ENCODE peak calls at places on chromosomes 3 and 15, in five cellular contexts. Q is brain microvascular endothelial cell, G is testis, A is cardiac muscle cell, X is lower lobe of right lung. S is an unnamed sample.

GRCh38 chr3:141275973-141276372 is 44.3 kb downstream of the PXYLP1 start:
- DNase-seq in Q (peak; percentile 58), G (no peak), A (peak; percentile 73), X (no peak), S (no peak)

GRCh38 chr3:150610785-150611184 is 7.7 kb downstream of the SELENOT start:
- DNase-seq in Q (no peak), G (no peak), A (peak; percentile 41), X (no peak), S (no peak)

GRCh38 chr15:29054171-29055045 is 168.6 kb downstream of the APBA2 start:
- DNase-seq in Q (no peak), G (no peak), A (no peak), X (no peak), S (no peak)

GRCh38 chr3:12994607-12995388 is 78.4 kb downstream of the IQSEC1 start:
- DNase-seq in Q (peak; percentile 53), G (peak; percentile 88), A (peak; percentile 79), X (peak; percentile 92), S (peak; percentile 89)

GRCh38 chr3:129282727-129283327 is 4.2 kb downstream of the HMCES start:
- DNase-seq in Q (no peak), G (no peak), A (peak; percentile 56), X (no peak), S (peak; percentile 83)

GRCh38 chr15:89482139-89482538 is 14.2 kb downstream of the RHCG start:
- DNase-seq in Q (no peak), G (no peak), A (peak; percentile 13), X (no peak), S (no peak)

GRCh38 chr3:23493846-23494245 is 290.7 kb downstream of the UBE2E2 start:
- DNase-seq in Q (no peak), G (no peak), A (no peak), X (no peak), S (no peak)

GRCh38 chr3:49133226-49133951 is 539 bp upstream of the LAMB2 start:
- DNase-seq in Q (peak; percentile 85), G (peak; percentile 93), A (peak; percentile 92), X (peak; percentile 88), S (no peak)

GRCh38 chr15:42198516-42198915 is 9.6 kb downstream of the VPS39 start:
- DNase-seq in Q (no peak), G (no peak), A (no peak), X (no peak), S (no peak)

GRCh38 chr3:123346041-123346440 is 102.8 kb downstream of the ADCY5 start:
- DNase-seq in Q (no peak), G (no peak), A (no peak), X (no peak), S (no peak)

GRCh38 chr3:47266709-47267489 is 15.7 kb downstream of the KIF9 start:
- DNase-seq in Q (peak; percentile 94), G (peak; percentile 47), A (peak; percentile 97), X (peak; percentile 58), S (peak; percentile 48)

GRCh38 chr3:88005066-88005465 is 53.7 kb downstream of the CGGBP1 start:
- DNase-seq in Q (no peak), G (no peak), A (peak; percentile 55), X (no peak), S (no peak)

GRCh38 chr15:25391971-25392733 is 46.7 kb downstream of the UBE3A start:
- DNase-seq in Q (peak; percentile 49), G (no peak), A (peak; percentile 44), X (no peak), S (no peak)

GRCh38 chr3:128390867-128391266 is 75.8 kb downstream of the DNAJB8 start:
- DNase-seq in Q (no peak), G (no peak), A (no peak), X (no peak), S (no peak)

GRCh38 chr3:82240322-82240721 is 478.9 kb upstream of the GBE1 start:
- DNase-seq in Q (no peak), G (no peak), A (no peak), X (no peak), S (no peak)

GRCh38 chr15:51025454-51025846 is 69.3 kb downstream of the TNFAIP8L3 start:
- DNase-seq in Q (no peak), G (no peak), A (no peak), X (no peak), S (no peak)

DNA sequence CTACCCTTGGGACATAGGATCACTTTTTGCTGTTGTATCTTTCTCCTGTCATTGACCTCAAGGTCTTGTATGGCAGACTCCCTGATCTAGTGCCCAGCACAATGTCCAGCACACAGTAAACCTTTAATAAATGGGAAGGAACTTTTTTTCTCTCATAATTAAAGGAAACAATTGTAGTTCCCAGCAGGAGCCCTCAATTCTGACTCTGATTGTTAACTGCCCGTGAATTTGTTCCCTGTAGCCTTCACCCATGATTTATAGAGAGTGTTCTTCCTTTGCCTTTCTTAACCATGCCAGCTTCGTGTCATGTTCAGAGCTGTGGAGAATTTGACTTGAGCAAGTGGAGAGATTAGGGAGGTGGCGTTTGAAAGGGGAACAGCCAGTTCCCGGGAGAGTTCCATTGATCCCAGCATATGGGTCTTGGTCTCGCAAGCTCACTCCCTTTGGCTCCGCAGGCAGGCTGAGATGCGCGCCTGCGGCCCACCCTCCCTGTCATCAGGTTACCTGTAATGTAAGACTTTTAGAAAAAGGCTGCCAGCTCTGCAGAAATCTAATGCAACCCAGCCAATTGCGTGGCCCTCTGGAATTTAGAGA is 182.6 kb downstream of the TP63 start:
- DNase-seq in Q (no peak), G (no peak), A (no peak), X (no peak), S (no peak)
- H3K27me3 ChIP-seq in Q (no peaks in the 10 kb centered on the region), G (no peaks in the 10 kb centered on the region), A (peaks cover 2% of the 10 kb centered on the region), X (no peaks in the 10 kb centered on the region), S (no peaks in the 10 kb centered on the region)

GRCh38 chr3:181302960-181303359 is 313.4 kb upstream of the DNAJC19 start:
- DNase-seq in Q (no peak), G (no peak), A (no peak), X (no peak), S (no peak)
- H3K27me3 ChIP-seq in Q (no peaks in the 10 kb centered on the region), G (no peaks in the 10 kb centered on the region), A (no peaks in the 10 kb centered on the region), X (no peaks in the 10 kb centered on the region), S (no peaks in the 10 kb centered on the region)

DNA sequence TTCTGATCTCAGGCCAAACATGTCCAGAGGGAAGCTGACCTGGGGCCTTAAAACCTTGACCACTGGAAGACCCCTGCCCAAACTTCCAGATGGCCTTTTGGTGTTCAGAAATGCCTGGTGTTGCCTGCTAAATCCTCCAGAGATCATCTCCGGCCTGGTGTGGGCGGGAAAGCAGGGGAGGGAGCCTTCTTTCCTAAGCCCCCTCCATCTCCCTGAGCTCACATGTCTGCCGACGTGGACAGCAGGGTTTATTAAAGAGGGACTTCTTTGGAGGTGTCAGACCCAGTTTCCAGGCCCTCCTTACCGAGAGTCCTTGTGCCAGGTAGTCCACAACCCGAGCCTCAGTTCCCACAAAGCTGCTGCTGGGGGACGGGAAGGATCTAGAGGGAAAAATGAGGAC is 55.9 kb upstream of the SLC6A1 start:
- DNase-seq in Q (no peak), G (no peak), A (no peak), X (no peak), S (no peak)
- H3K27me3 ChIP-seq in Q (no peaks in the 10 kb centered on the region), G (no peaks in the 10 kb centered on the region), A (no peaks in the 10 kb centered on the region), X (no peaks in the 10 kb centered on the region), S (no peaks in the 10 kb centered on the region)

GRCh38 chr15:70558406-70559222 is 204.7 kb downstream of the UACA start:
- DNase-seq in Q (no peak), G (no peak), A (no peak), X (no peak), S (no peak)

GRCh38 chr15:70559223-70559823 is 204.0 kb downstream of the UACA start:
- DNase-seq in Q (peak; percentile 21), G (peak; percentile 23), A (peak; percentile 67), X (no peak), S (no peak)

GRCh38 chr15:70556804-70557203 is 206.6 kb downstream of the UACA start:
- DNase-seq in Q (no peak), G (no peak), A (no peak), X (no peak), S (no peak)

GRCh38 chr15:70556376-70556775 is 207.0 kb downstream of the UACA start:
- DNase-seq in Q (no peak), G (no peak), A (no peak), X (no peak), S (no peak)

DNA sequence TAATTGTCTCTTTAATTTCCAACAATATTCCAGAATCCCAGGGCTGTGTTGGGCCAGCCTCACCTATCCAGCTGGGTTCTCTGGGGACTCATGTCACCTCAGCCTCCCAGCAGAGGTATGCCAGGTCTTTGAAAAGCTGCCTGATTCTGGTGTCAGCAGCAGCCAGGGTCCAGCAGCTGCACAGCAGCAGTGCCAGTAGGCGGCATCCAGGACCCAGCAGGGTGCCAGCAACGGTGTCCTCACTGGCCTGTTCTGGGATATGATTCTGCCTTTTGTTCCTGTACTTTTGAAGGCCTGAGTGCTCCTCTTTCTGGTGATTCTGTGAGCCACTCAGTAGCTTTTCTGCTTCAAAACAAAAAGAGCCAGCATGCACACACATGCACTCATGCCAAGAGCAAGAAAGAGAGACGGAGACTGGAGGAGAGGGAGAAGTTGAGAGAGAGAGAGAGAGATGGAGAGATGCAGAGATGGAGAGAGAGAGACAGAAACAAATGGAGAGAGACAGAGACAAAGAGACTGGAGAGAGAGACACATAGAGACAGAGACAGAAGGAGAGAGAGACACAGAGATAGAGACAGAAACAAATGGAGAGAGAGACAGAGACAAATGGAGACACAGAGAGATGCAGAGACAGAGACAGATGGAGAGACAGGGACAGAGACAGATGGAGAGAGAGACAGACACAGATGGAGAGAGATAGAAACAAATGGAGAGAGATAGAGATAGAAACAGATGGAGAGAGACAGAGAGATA is 205.7 kb downstream of the UACA start:
- DNase-seq in Q (no peak), G (no peak), A (no peak), X (no peak), S (no peak)
- H3K27me3 ChIP-seq in Q (peaks cover 10% of the 10 kb centered on the region), G (no peaks in the 10 kb centered on the region), A (no peaks in the 10 kb centered on the region), X (peaks cover 5% of the 10 kb centered on the region), S (no peaks in the 10 kb centered on the region)

S was measured in GM06990.